ENCODE peak calls at places on chromosomes 11 and 22, in five cellular contexts. N, Y, M, O and R are unnamed samples.

GRCh38 chr11:5486421-5486820 is 2.1 kb upstream of the OR52D1 start:
- DNase-seq in N (no peak), Y (no peak), M (no peak), O (no peak), R (peak; percentile 22)

GRCh38 chr11:134258577-134258976 is 5.2 kb downstream of the ACAD8 start:
- DNase-seq in N (no peak), Y (no peak), M (no peak), O (no peak), R (no peak)

GRCh38 chr11:35122308-35122707 is 16.7 kb upstream of the CD44 start:
- DNase-seq in N (no peak), Y (no peak), M (no peak), O (no peak), R (no peak)

GRCh38 chr11:17473071-17473744 is 3.4 kb downstream of the ABCC8 start:
- DNase-seq in N (no peak), Y (no peak), M (no peak), O (peak; percentile 75), R (peak; percentile 8)

GRCh38 chr11:113675565-113675964 is 30.5 kb downstream of the TMPRSS5 start:
- DNase-seq in N (no peak), Y (no peak), M (no peak), O (no peak), R (no peak)

GRCh38 chr11:71062199-71062598 is 190.2 kb downstream of the SHANK2 start:
- DNase-seq in N (no peak), Y (no peak), M (no peak), O (no peak), R (no peak)

GRCh38 chr11:124970925-124971324 is 16.9 kb downstream of the CCDC15 start:
- DNase-seq in N (no peak), Y (no peak), M (no peak), O (peak; percentile 20), R (peak; percentile 34)

GRCh38 chr11:34154059-34154875 is 48.8 kb downstream of the NAT10 start:
- DNase-seq in N (no peak), Y (no peak), M (peak; percentile 56), O (no peak), R (no peak)

GRCh38 chr11:61642162-61642561 is 38.0 kb upstream of the DAGLA start:
- DNase-seq in N (no peak), Y (no peak), M (no peak), O (no peak), R (no peak)

GRCh38 chr11:47616726-47617416 is 22.7 kb upstream of the C1QTNF4 start:
- DNase-seq in N (no peak), Y (no peak), M (no peak), O (peak; percentile 29), R (peak; percentile 25)

GRCh38 chr11:59965424-59965823 is 1.6 kb downstream of the OOSP4A start:
- DNase-seq in N (no peak), Y (no peak), M (no peak), O (no peak), R (no peak)

GRCh38 chr11:134830312-134830711 is 418.3 kb upstream of the B3GAT1 start:
- DNase-seq in N (no peak), Y (no peak), M (no peak), O (no peak), R (no peak)

GRCh38 chr11:94880216-94880615 is 93.1 kb downstream of the CWC15 start:
- DNase-seq in N (no peak), Y (no peak), M (no peak), O (no peak), R (no peak)

GRCh38 chr11:66987158-66987620 is 12.1 kb downstream of the C11orf86 start:
- DNase-seq in N (no peak), Y (no peak), M (no peak), O (no peak), R (no peak)

GRCh38 chr22:38924197-38924952 is 33.0 kb upstream of the APOBEC3A start:
- DNase-seq in N (no peak), Y (no peak), M (no peak), O (no peak), R (peak; percentile 50)

GRCh38 chr11:124752471-124753100 is 531 bp upstream of the VSIG2 start:
- DNase-seq in N (no peak), Y (no peak), M (no peak), O (no peak), R (no peak)

GRCh38 chr11:128346808-128347207 is 240.6 kb downstream of the ETS1 start:
- DNase-seq in N (no peak), Y (no peak), M (no peak), O (no peak), R (peak; percentile 65)

GRCh38 chr11:70247042-70247709 is 23.3 kb upstream of the PPFIA1 start:
- DNase-seq in N (no peak), Y (no peak), M (no peak), O (no peak), R (no peak)

GRCh38 chr11:114197799-114198500 is 98.2 kb upstream of the NNMT start:
- DNase-seq in N (peak; percentile 37), Y (no peak), M (no peak), O (no peak), R (no peak)

GRCh38 chr11:3632070-3632660 is 9.6 kb downstream of the ART5 start:
- DNase-seq in N (no peak), Y (no peak), M (no peak), O (no peak), R (no peak)

GRCh38 chr11:73795925-73796632 is 8.4 kb downstream of the MRPL48 start:
- DNase-seq in N (peak; percentile 71), Y (peak; percentile 75), M (no peak), O (no peak), R (no peak)

GRCh38 chr11:134052395-134052987 is 16.4 kb upstream of the JAM3 start:
- DNase-seq in N (no peak), Y (no peak), M (no peak), O (no peak), R (no peak)

GRCh38 chr22:23180301-23180892 is at the start of gene BCR:
- DNase-seq in N (peak; percentile 69), Y (no peak), M (no peak), O (no peak), R (peak; percentile 47)

GRCh38 chr22:32619614-32620426 is 145.2 kb downstream of the FBXO7 start:
- DNase-seq in N (no peak), Y (no peak), M (no peak), O (no peak), R (peak; percentile 32)

GRCh38 chr22:23837496-23837859 is 1.3 kb downstream of the DERL3 start:
- DNase-seq in N (no peak), Y (no peak), M (no peak), O (no peak), R (no peak)

GRCh38 chr11:72984448-72985077 is 157.6 kb downstream of the FCHSD2 start:
- DNase-seq in N (no peak), Y (no peak), M (no peak), O (no peak), R (no peak)

GRCh38 chr22:48496987-48497650 is 1330.6 kb downstream of the BRD1 start:
- DNase-seq in N (no peak), Y (no peak), M (no peak), O (no peak), R (no peak)

GRCh38 chr22:43007519-43008102 is 7.3 kb downstream of the PACSIN2 start:
- DNase-seq in N (no peak), Y (no peak), M (no peak), O (no peak), R (peak; percentile 66)

GRCh38 chr22:39528080-39528661 is 4.4 kb downstream of the RPS19BP1 start:
- DNase-seq in N (no peak), Y (no peak), M (no peak), O (no peak), R (no peak)

GRCh38 chr11:16382638-16383380 is 26.5 kb upstream of the SOX6 start:
- DNase-seq in N (no peak), Y (no peak), M (no peak), O (no peak), R (no peak)

GRCh38 chr22:46175631-46176030 is 25.3 kb downstream of the PPARA start:
- DNase-seq in N (no peak), Y (no peak), M (no peak), O (no peak), R (no peak)

GRCh38 chr22:22550789-22551434 is 8.2 kb downstream of the PRAME start:
- DNase-seq in N (no peak), Y (no peak), M (no peak), O (no peak), R (no peak)

GRCh38 chr11:121643530-121644512 is 191.1 kb upstream of the SORL1-AS1 start:
- DNase-seq in N (no peak), Y (no peak), M (no peak), O (no peak), R (no peak)

GRCh38 chr22:38310518-38311330 is 6.5 kb downstream of the CSNK1E start:
- DNase-seq in N (no peak), Y (no peak), M (no peak), O (no peak), R (no peak)

GRCh38 chr22:23675502-23676415 is 15.1 kb upstream of the RGL4 start:
- DNase-seq in N (no peak), Y (no peak), M (no peak), O (no peak), R (no peak)

GRCh38 chr11:47607380-47607779 is 13.2 kb upstream of the C1QTNF4 start:
- DNase-seq in N (no peak), Y (no peak), M (no peak), O (no peak), R (peak; percentile 73)

GRCh38 chr11:115659061-115659963 is 155.1 kb upstream of the CADM1 start:
- DNase-seq in N (no peak), Y (no peak), M (no peak), O (no peak), R (no peak)

GRCh38 chr22:43310311-43310710 is 32.9 kb downstream of the SCUBE1 start:
- DNase-seq in N (no peak), Y (no peak), M (no peak), O (no peak), R (no peak)